ENCODE peak calls at places on chromosomes 13 and 19, in ten cellular contexts. D is body of pancreas; E is CD4-positive, alpha-beta T cell; N is pancreas; C is left ventricle myocardium inferior; J is right lobe of liver; A is B cell; F is fibroblast of villous mesenchyme; W is activated B cell treated with CpG ODN at 0.5 μM for 24 hours; M is AG09319. V is an unnamed sample.

GRCh38 chr19:6458695-6459355 is 767 bp downstream of the SLC25A23 start:
- DNase-seq in M (no peak), E (no peak), D (peak), A (no peak), F (no peak), N (peak), J (peak), C (no peak), W (no peak), V (no peak)

GRCh38 chr19:48461651-48461981 is 6.2 kb downstream of the KCNJ14 start:
- DNase-seq in F (no peak), A (no peak), J (no peak), W (no peak), C (no peak), E (no peak), N (no peak), D (no peak), M (no peak), V (no peak)

GRCh38 chr19:16927883-16928282 is 39.1 kb downstream of the F2RL3 start:
- DNase-seq in J (no peak), M (no peak), F (no peak), A (no peak), C (no peak), E (no peak), N (no peak), D (no peak), W (no peak), V (no peak)

GRCh38 chr13:24693862-24694471 is 13.8 kb downstream of the ATP12A start:
- DNase-seq in J (peak), E (no peak), F (peak), A (peak), N (no peak), D (peak), M (no peak), W (no peak), C (no peak), V (peak)

GRCh38 chr19:44812142-44812718 is 3.3 kb downstream of the BCAM start:
- DNase-seq in C (no peak), J (no peak), D (no peak), A (no peak), M (no peak), N (no peak), E (no peak), F (no peak), W (no peak), V (no peak)

GRCh38 chr19:32651729-32652140 is 23.2 kb downstream of the ANKRD27 start:
- DNase-seq in W (no peak), F (peak), J (peak), M (no peak), E (no peak), D (no peak), C (peak), N (no peak), A (no peak), V (no peak)

GRCh38 chr19:44003461-44004134 is 841 bp downstream of the ZNF230 start:
- DNase-seq in A (peak), J (no peak), C (no peak), D (no peak), E (no peak), F (peak), W (peak), M (no peak), N (no peak), V (peak)

GRCh38 chr19:35165200-35166058 is 10.9 kb downstream of the FXYD5 start:
- DNase-seq in N (no peak), E (no peak), J (no peak), W (no peak), A (no peak), C (no peak), M (no peak), D (no peak), F (no peak), V (no peak)

GRCh38 chr13:44402902-44403719 is 29.5 kb downstream of the SERP2 start:
- DNase-seq in J (peak), F (no peak), M (no peak), A (no peak), W (no peak), C (no peak), N (peak), E (no peak), D (peak), V (no peak)

GRCh38 chr19:23561341-23561740 is 125.7 kb downstream of the ZNF675 start:
- DNase-seq in C (no peak), E (no peak), D (no peak), W (no peak), A (no peak), F (no peak), J (no peak), N (no peak), M (no peak), V (no peak)

GRCh38 chr13:96460571-96460970 is 370.7 kb downstream of the HS6ST3 start:
- DNase-seq in J (no peak), C (no peak), N (no peak), W (no peak), D (no peak), F (no peak), E (no peak), M (no peak), A (no peak), V (no peak)

GRCh38 chr19:41019346-41019745 is 28.3 kb downstream of the CYP2B6 start:
- DNase-seq in C (no peak), A (no peak), E (no peak), D (no peak), M (no peak), F (no peak), J (peak), N (no peak), W (no peak), V (no peak)

GRCh38 chr13:96527497-96527896 is 437.6 kb downstream of the HS6ST3 start:
- DNase-seq in W (no peak), M (no peak), N (no peak), D (no peak), F (no peak), J (no peak), E (no peak), A (no peak), C (no peak), V (no peak)

GRCh38 chr13:81247711-81248110 is 906.8 kb upstream of the SPRY2 start:
- DNase-seq in N (no peak), F (no peak), D (no peak), A (no peak), M (no peak), W (no peak), E (no peak), J (no peak), C (no peak), V (no peak)

GRCh38 chr19:7869910-7870511 is 4.2 kb downstream of the PRR36 start:
- DNase-seq in A (no peak), C (no peak), D (peak), W (no peak), M (no peak), J (no peak), N (peak), E (peak), F (peak), V (peak)

GRCh38 chr19:8500158-8500557 is 2.3 kb downstream of the PRAM1 start:
- DNase-seq in J (no peak), C (no peak), W (no peak), F (peak), D (no peak), A (no peak), M (no peak), E (no peak), N (no peak), V (no peak)

GRCh38 chr13:113374511-113375175 is 10.7 kb upstream of the GRTP1 start:
- DNase-seq in D (no peak), A (no peak), J (no peak), F (no peak), C (no peak), M (no peak), W (no peak), N (no peak), E (no peak), V (no peak)

GRCh38 chr19:56223481-56223880 is 21.4 kb downstream of the ZSCAN5C start:
- DNase-seq in F (no peak), C (no peak), A (no peak), D (no peak), N (no peak), M (no peak), E (no peak), W (no peak), J (no peak), V (no peak)

GRCh38 chr19:56221851-56222250 is 19.8 kb downstream of the ZSCAN5C start:
- DNase-seq in E (no peak), W (no peak), C (no peak), J (no peak), M (no peak), N (no peak), A (no peak), D (no peak), F (no peak), V (no peak)

GRCh38 chr19:56217039-56217949 is 15.2 kb downstream of the ZSCAN5C start:
- DNase-seq in M (no peak), W (no peak), N (no peak), C (peak), E (no peak), F (peak), J (no peak), A (no peak), D (no peak), V (no peak)

GRCh38 chr19:56222901-56223300 is 20.8 kb downstream of the ZSCAN5C start:
- DNase-seq in F (no peak), A (no peak), E (no peak), J (no peak), M (no peak), D (no peak), W (no peak), N (no peak), C (no peak), V (no peak)
- TF ChIP-seq CTCF in F (no peak), A (no peak), E (no peak), J (no peak), M (no peak), D (no peak), W (no peak), N (no peak), C (no peak), V (no peak)

DNA sequence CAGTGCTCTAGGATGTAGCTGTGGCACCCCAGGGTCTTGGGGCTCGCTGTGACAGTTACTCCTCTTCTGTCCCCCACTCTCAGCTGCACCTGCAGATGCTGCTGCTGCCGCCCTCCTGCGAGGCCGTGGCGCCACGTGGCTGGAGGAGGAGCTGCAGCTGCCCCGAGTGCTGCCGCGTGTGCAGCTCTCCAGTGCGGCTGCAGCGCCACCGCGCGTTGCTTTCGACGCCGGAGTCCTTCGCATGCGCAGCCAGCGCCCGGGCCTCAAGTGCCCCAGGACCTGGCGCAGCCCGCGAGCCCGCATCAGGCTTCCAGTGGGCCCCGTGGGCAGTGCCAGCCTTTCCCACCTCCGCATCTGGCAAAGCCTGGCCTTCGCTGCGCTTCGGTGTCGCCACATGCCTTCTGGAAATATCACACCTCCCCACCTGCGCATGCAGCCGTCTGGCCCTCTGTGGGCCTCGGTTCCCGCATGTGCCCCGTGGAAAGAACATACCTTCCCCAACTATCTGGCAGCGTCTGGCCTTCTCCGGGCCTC is 692 bp upstream of the ZNF580 start:
- DNase-seq in J (peak), E (peak), W (peak), F (peak), N (peak), C (peak), A (peak), D (peak), M (no peak), V (peak)
- TF ChIP-seq CTCF in J (peak), E (peak), W (no peak), F (peak), N (no peak), C (peak), A (peak), D (peak), M (peak), V (no peak)

DNA sequence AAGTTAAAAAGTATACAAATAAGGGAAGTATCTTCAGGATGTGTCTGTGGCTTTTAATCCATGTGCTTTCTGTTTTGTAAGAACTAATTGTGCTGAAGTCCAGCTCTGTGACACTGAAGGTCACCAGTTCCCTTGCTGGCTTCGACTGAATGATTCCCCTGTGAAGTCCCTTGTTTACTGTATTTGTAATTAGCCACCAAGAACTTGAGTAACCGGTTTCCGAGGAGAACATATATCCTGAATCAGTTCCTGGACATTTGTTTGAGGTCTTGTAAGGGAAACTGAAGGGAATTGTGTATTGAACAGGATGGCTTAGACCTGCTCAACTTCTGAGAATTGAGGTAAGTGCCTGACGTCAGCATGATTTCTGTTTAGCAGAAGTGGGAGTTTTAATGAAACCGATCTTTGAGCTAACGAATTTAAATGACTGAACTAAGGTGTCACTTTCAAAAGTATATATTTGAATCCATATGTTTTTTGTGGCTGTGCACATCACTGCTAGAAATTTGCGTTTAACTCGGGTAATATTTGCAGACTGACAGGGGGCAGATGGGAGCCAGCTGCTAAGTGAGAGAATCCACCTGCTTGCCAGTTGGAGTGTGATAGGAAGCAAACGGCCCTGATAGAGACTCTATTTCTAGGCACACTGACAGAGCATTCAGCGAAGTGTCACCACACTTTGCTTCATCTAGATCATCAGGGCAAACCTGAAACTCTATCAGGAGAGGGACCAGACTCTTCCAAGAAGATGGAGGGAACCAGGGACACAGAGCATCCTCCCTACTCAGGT is 530.0 kb downstream of the RFC3 start:
- DNase-seq in D (peak), A (no peak), M (no peak), E (no peak), N (peak), J (no peak), C (no peak), F (peak), W (no peak), V (no peak)
- TF ChIP-seq CTCF in D (no peak), A (no peak), M (no peak), E (no peak), N (no peak), J (no peak), C (peak), F (no peak), W (no peak), V (no peak)

GRCh38 chr13:98188544-98189166 is 11.6 kb upstream of the RNF113B start:
- DNase-seq in M (no peak), E (no peak), J (peak), F (no peak), D (no peak), C (no peak), N (no peak), A (no peak), W (no peak), V (no peak)

GRCh38 chr13:98192008-98192407 is 14.9 kb upstream of the RNF113B start:
- DNase-seq in F (peak), D (no peak), J (no peak), N (no peak), E (no peak), M (no peak), A (no peak), W (no peak), C (no peak), V (no peak)

GRCh38 chr13:98190889-98191444 is 13.9 kb upstream of the RNF113B start:
- DNase-seq in M (no peak), N (no peak), F (no peak), W (no peak), E (no peak), D (no peak), A (no peak), J (no peak), C (no peak), V (no peak)

GRCh38 chr13:98187862-98188261 is 10.8 kb upstream of the RNF113B start:
- DNase-seq in N (no peak), D (no peak), A (no peak), C (no peak), F (no peak), E (no peak), J (no peak), W (no peak), M (no peak), V (no peak)

GRCh38 chr13:98189841-98190505 is 12.9 kb upstream of the RNF113B start:
- DNase-seq in C (peak), A (no peak), F (no peak), W (no peak), N (no peak), M (no peak), E (no peak), J (peak), D (no peak), V (no peak)
- TF ChIP-seq CTCF in C (no peak), A (no peak), F (peak), W (no peak), N (no peak), M (no peak), E (no peak), J (no peak), D (peak), V (no peak)

GRCh38 chr19:12736854-12737665 is at the start of gene GET3:
- DNase-seq in A (peak), C (peak), W (peak), D (peak), J (peak), N (peak), M (peak), E (peak), F (peak), V (peak)

GRCh38 chr19:12731337-12731736 is 3.1 kb downstream of the TRIR start:
- DNase-seq in E (no peak), D (no peak), A (no peak), F (no peak), J (no peak), N (no peak), C (no peak), M (no peak), W (no peak), V (no peak)

GRCh38 chr19:12733907-12734214 is 623 bp downstream of the TRIR start:
- DNase-seq in C (no peak), A (no peak), M (no peak), W (no peak), D (no peak), F (no peak), J (no peak), E (no peak), N (no peak), V (no peak)

GRCh38 chr19:12730054-12730453 is 4.4 kb downstream of the TRIR start:
- DNase-seq in C (no peak), F (no peak), W (no peak), J (no peak), M (no peak), A (no peak), N (no peak), D (no peak), E (no peak), V (no peak)

DNA sequence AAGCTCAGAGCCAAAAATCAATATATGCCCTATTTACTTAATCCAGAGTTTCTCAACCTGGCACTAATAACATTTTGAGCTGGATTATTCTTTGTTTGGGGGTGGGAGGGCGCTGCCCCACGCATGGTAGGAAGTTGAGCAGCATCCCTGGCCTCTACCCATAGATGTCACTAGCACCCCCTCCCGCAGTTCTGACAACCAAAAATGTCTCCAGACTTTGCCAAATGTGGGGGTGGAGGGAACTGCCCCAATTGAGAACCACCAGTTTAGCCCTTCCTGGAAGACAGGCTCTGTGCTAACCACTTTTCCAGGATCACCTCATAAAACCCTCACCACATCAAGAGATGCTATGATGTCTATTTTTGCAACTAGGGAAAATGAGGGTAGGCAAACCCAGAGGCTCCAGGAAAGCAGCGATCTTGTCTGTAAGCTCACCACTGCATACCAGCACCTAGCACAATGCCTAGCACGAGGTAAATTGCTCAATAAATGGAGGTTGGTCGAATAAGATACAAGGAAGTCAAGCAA is 1.1 kb downstream of the TRIR start:
- DNase-seq in C (no peak), W (no peak), D (no peak), A (peak), M (no peak), J (peak), N (no peak), E (no peak), F (peak), V (peak)
- TF ChIP-seq CTCF in C (no peak), W (no peak), D (no peak), A (peak), M (peak), J (peak), N (no peak), E (no peak), F (peak), V (peak)

GRCh38 chr13:34941436-34941834 is 635 bp upstream of the NBEA start:
- DNase-seq in M (no peak), E (no peak), J (no peak), W (no peak), N (no peak), D (no peak), C (no peak), A (no peak), F (no peak), V (peak)

GRCh38 chr13:34942732-34943674 is 933 bp downstream of the NBEA start:
- DNase-seq in D (peak), N (peak), W (peak), M (no peak), C (peak), E (no peak), A (no peak), F (no peak), J (no peak), V (peak)

GRCh38 chr13:34943675-34944634 is 1.9 kb downstream of the NBEA start:
- DNase-seq in D (no peak), A (no peak), J (no peak), N (no peak), M (no peak), F (no peak), W (no peak), E (no peak), C (no peak), V (peak)

GRCh38 chr13:34939771-34940170 is 2.3 kb upstream of the NBEA start:
- DNase-seq in A (no peak), C (no peak), M (no peak), F (no peak), E (no peak), J (no peak), W (no peak), N (no peak), D (no peak), V (no peak)

GRCh38 chr13:34941835-34942731 is at the start of gene NBEA:
- DNase-seq in J (peak), F (peak), C (peak), N (peak), W (peak), A (peak), E (peak), D (peak), M (peak), V (peak)
- TF ChIP-seq CTCF in J (peak), F (no peak), C (peak), N (no peak), W (no peak), A (peak), E (no peak), D (peak), M (peak), V (no peak)

GRCh38 chr13:77574076-77574475 is 38.6 kb downstream of the SCEL start:
- DNase-seq in N (no peak), F (no peak), J (no peak), W (no peak), E (no peak), A (no peak), M (no peak), D (no peak), C (no peak), V (no peak)

DNA sequence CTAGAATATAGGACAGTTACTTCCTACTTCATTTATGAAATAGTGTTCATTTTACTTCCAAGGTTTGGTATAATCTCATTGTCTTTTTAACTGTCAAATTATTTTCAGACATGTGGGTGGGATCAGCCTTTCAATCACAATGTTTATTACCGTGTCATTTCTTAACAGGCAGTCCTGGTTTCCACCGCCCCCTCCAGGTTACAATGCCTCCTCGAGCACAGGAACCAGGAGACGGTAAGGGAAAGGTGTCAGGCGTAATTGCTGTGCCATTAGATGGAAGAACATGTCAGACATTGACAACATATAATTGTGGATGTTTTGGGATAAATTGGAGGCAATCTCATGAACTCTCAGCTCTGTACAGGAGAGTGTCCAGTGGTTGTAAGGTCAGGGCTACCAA is 36.5 kb downstream of the SCEL start:
- DNase-seq in D (no peak), C (no peak), W (no peak), N (no peak), F (no peak), J (no peak), A (no peak), E (no peak), M (no peak), V (no peak)
- TF ChIP-seq CTCF in D (no peak), C (no peak), W (no peak), N (no peak), F (no peak), J (no peak), A (no peak), E (no peak), M (no peak), V (no peak)